ENCODE peak calls at places on chromosome 22, in eight cellular contexts. F, G, I, H, B, Y, P and O are unnamed samples.
A peak's percentile ranks its signal among the peaks of the same experiment; 100 is the strongest.

GRCh38 chr22:36304429-36304828 is 51.5 kb downstream of the APOL1 start:
- DNase-seq in F (no peak), G (no peak), I (no peak), H (no peak), B (peak; percentile 40), Y (no peak), P (no peak), O (no peak)

GRCh38 chr22:48367731-48368130 is 1459.9 kb downstream of the BRD1 start:
- DNase-seq in F (no peak), G (no peak), I (no peak), H (no peak), B (no peak), Y (no peak), P (no peak), O (no peak)

GRCh38 chr22:35648066-35649025 is at the start of gene APOL6:
- DNase-seq in F (no peak), G (peak; percentile 83), I (no peak), H (peak; percentile 81), B (peak; percentile 86), Y (no peak), P (peak; percentile 84), O (peak; percentile 67)

GRCh38 chr22:33051960-33052839 is 6.0 kb downstream of the SYN3 start:
- DNase-seq in F (no peak), G (no peak), I (no peak), H (no peak), B (no peak), Y (no peak), P (no peak), O (no peak)

GRCh38 chr22:26893034-26893710 is 235.8 kb downstream of the MIAT start:
- DNase-seq in F (no peak), G (no peak), I (no peak), H (no peak), B (no peak), Y (no peak), P (no peak), O (no peak)

GRCh38 chr22:40182231-40182835 is 4.6 kb downstream of the TNRC6B start:
- DNase-seq in F (no peak), G (peak; percentile 50), I (no peak), H (peak; percentile 54), B (peak; percentile 73), Y (no peak), P (no peak), O (no peak)

GRCh38 chr22:41528938-41529561 is 15.2 kb downstream of the POLR3H start:
- DNase-seq in F (no peak), G (no peak), I (no peak), H (no peak), B (no peak), Y (no peak), P (no peak), O (no peak)

GRCh38 chr22:30097861-30098260 is 17.6 kb downstream of the HORMAD2 start:
- DNase-seq in F (no peak), G (no peak), I (no peak), H (no peak), B (no peak), Y (no peak), P (no peak), O (no peak)

GRCh38 chr22:49724030-49724892 is 103.4 kb downstream of the BRD1 start:
- DNase-seq in F (peak; percentile 52), G (no peak), I (no peak), H (no peak), B (no peak), Y (no peak), P (no peak), O (no peak)

GRCh38 chr22:29080061-29080975 is 7.5 kb downstream of the KREMEN1 start:
- DNase-seq in F (no peak), G (peak; percentile 64), I (no peak), H (peak; percentile 62), B (peak; percentile 50), Y (no peak), P (no peak), O (no peak)

GRCh38 chr22:45585437-45585755 is 82.7 kb downstream of the FBLN1 start:
- DNase-seq in F (no peak), G (peak; percentile 24), I (no peak), H (no peak), B (peak; percentile 72), Y (no peak), P (no peak), O (no peak)

GRCh38 chr22:35314161-35314942 is 14.7 kb downstream of the TOM1 start:
- DNase-seq in F (no peak), G (no peak), I (no peak), H (no peak), B (peak; percentile 28), Y (no peak), P (no peak), O (no peak)

GRCh38 chr22:48234011-48234410 is 1471.6 kb downstream of the TBC1D22A start:
- DNase-seq in F (no peak), G (no peak), I (no peak), H (no peak), B (no peak), Y (no peak), P (no peak), O (no peak)

GRCh38 chr22:23231471-23232093 is 51.3 kb downstream of the BCR start:
- DNase-seq in F (no peak), G (no peak), I (no peak), H (no peak), B (peak; percentile 21), Y (no peak), P (no peak), O (peak; percentile 80)

GRCh38 chr22:19402642-19403191 is 28.8 kb downstream of the HIRA start:
- DNase-seq in F (no peak), G (no peak), I (no peak), H (no peak), B (no peak), Y (no peak), P (no peak), O (no peak)

GRCh38 chr22:31139866-31140716 is at the start of gene PLA2G3:
- DNase-seq in F (peak; percentile 65), G (peak; percentile 39), I (no peak), H (peak; percentile 26), B (peak; percentile 72), Y (peak; percentile 95), P (no peak), O (peak; percentile 75)

GRCh38 chr22:38423512-38424503 is 31.2 kb downstream of the KCNJ4 start:
- DNase-seq in F (no peak), G (no peak), I (no peak), H (peak; percentile 76), B (no peak), Y (no peak), P (no peak), O (no peak)

GRCh38 chr22:48538291-48538820 is 1289.3 kb downstream of the BRD1 start:
- DNase-seq in F (no peak), G (no peak), I (no peak), H (no peak), B (no peak), Y (no peak), P (no peak), O (no peak)

GRCh38 chr22:27075028-27075678 is 417.8 kb downstream of the MIAT start:
- DNase-seq in F (peak; percentile 27), G (no peak), I (no peak), H (no peak), B (peak; percentile 7), Y (no peak), P (no peak), O (peak; percentile 24)

GRCh38 chr22:46465348-46465725 is 72.1 kb downstream of the CELSR1 start:
- DNase-seq in F (no peak), G (no peak), I (no peak), H (no peak), B (no peak), Y (no peak), P (no peak), O (no peak)

GRCh38 chr22:46969491-46969890 is 207.0 kb downstream of the TBC1D22A start:
- DNase-seq in F (no peak), G (no peak), I (no peak), H (no peak), B (no peak), Y (no peak), P (no peak), O (no peak)

GRCh38 chr22:17083255-17083654 is 1.5 kb upstream of the IL17RA start:
- DNase-seq in F (no peak), G (no peak), I (no peak), H (no peak), B (no peak), Y (no peak), P (no peak), O (no peak)

GRCh38 chr22:29117799-29118477 is 45.1 kb downstream of the KREMEN1 start:
- DNase-seq in F (no peak), G (peak; percentile 82), I (no peak), H (peak; percentile 77), B (peak; percentile 18), Y (no peak), P (no peak), O (no peak)

GRCh38 chr22:35470903-35471321 is 69.7 kb upstream of the RASD2 start:
- DNase-seq in F (no peak), G (no peak), I (no peak), H (no peak), B (peak; percentile 43), Y (no peak), P (no peak), O (no peak)

GRCh38 chr22:45263790-45264269 is 20.9 kb upstream of the UPK3A start:
- DNase-seq in F (peak; percentile 71), G (peak; percentile 84), I (no peak), H (peak; percentile 56), B (peak; percentile 86), Y (no peak), P (no peak), O (peak; percentile 75)